ENCODE peak calls at places on chromosome 17, in five cellular contexts. One of them, this sample, is unnamed.

GRCh38 chr17:4540224-4541040 is 14.8 kb downstream of the MYBBP1A start:
- DNase-seq in GM19239: no peak
- DNase-seq in hypothalamus: no peak
- DNase-seq in EL: no peak
- DNase-seq in Caki2: no peak
- DNase-seq in this sample: no peak

GRCh38 chr17:50100480-50100883 is 5.3 kb downstream of the PDK2 start:
- DNase-seq in Caki2: peak
- DNase-seq in GM19239: no peak
- DNase-seq in hypothalamus: no peak
- DNase-seq in EL: no peak
- DNase-seq in this sample: no peak

GRCh38 chr17:16950488-16950887 is 21.4 kb downstream of the TNFRSF13B start:
- DNase-seq in GM19239: no peak
- DNase-seq in EL: no peak
- DNase-seq in Caki2: no peak
- DNase-seq in hypothalamus: no peak
- DNase-seq in this sample: no peak

GRCh38 chr17:63390090-63390489 is 56.0 kb downstream of the CYB561 start:
- DNase-seq in Caki2: no peak
- DNase-seq in hypothalamus: no peak
- DNase-seq in EL: no peak
- DNase-seq in GM19239: no peak
- DNase-seq in this sample: no peak

GRCh38 chr17:82985973-82986372 is 93.4 kb upstream of the METRNL start:
- DNase-seq in hypothalamus: no peak
- DNase-seq in Caki2: no peak
- DNase-seq in GM19239: no peak
- DNase-seq in EL: no peak
- DNase-seq in this sample: peak

GRCh38 chr17:60371818-60372510 is 20.0 kb downstream of the USP32 start:
- DNase-seq in GM19239: no peak
- DNase-seq in hypothalamus: no peak
- DNase-seq in EL: no peak
- DNase-seq in Caki2: no peak
- DNase-seq in this sample: no peak

GRCh38 chr17:36807496-36808180 is 129.6 kb upstream of the LHX1 start:
- DNase-seq in GM19239: no peak
- DNase-seq in Caki2: no peak
- DNase-seq in EL: no peak
- DNase-seq in hypothalamus: no peak
- DNase-seq in this sample: no peak

GRCh38 chr17:33152793-33153192 is 140.3 kb downstream of the ASIC2 start:
- DNase-seq in Caki2: no peak
- DNase-seq in hypothalamus: no peak
- DNase-seq in GM19239: no peak
- DNase-seq in EL: no peak
- DNase-seq in this sample: no peak

GRCh38 chr17:74386397-74386796 is 19.1 kb downstream of the GPR142 start:
- DNase-seq in Caki2: no peak
- DNase-seq in EL: no peak
- DNase-seq in hypothalamus: no peak
- DNase-seq in GM19239: no peak
- DNase-seq in this sample: no peak

GRCh38 chr17:16415031-16415924 is at the start of gene TRPV2:
- DNase-seq in EL: no peak
- DNase-seq in hypothalamus: no peak
- DNase-seq in GM19239: no peak
- DNase-seq in Caki2: no peak
- DNase-seq in this sample: no peak

GRCh38 chr17:29733151-29733550 is 110.4 kb upstream of the CORO6 start:
- DNase-seq in Caki2: no peak
- DNase-seq in EL: peak
- DNase-seq in hypothalamus: no peak
- DNase-seq in GM19239: no peak
- DNase-seq in this sample: peak

GRCh38 chr17:15108992-15109391 is 156.1 kb downstream of the PMP22 start:
- DNase-seq in GM19239: no peak
- DNase-seq in EL: no peak
- DNase-seq in hypothalamus: no peak
- DNase-seq in Caki2: no peak
- DNase-seq in this sample: no peak

GRCh38 chr17:34637548-34638525 is 58.5 kb downstream of the TMEM132E start:
- DNase-seq in hypothalamus: peak
- DNase-seq in Caki2: peak
- DNase-seq in EL: peak
- DNase-seq in GM19239: peak
- DNase-seq in this sample: peak

GRCh38 chr17:10196936-10197335 is 1.5 kb downstream of the GAS7 start:
- DNase-seq in GM19239: no peak
- DNase-seq in Caki2: no peak
- DNase-seq in hypothalamus: no peak
- DNase-seq in EL: no peak
- DNase-seq in this sample: no peak

GRCh38 chr17:40958086-40958953 is 8.4 kb downstream of the KRT39 start:
- DNase-seq in hypothalamus: no peak
- DNase-seq in EL: no peak
- DNase-seq in GM19239: no peak
- DNase-seq in Caki2: no peak
- DNase-seq in this sample: no peak

GRCh38 chr17:81665205-81666091 is 957 bp downstream of the OXLD1 start:
- DNase-seq in GM19239: no peak
- DNase-seq in EL: peak
- DNase-seq in Caki2: peak
- DNase-seq in hypothalamus: no peak
- DNase-seq in this sample: peak

This sample was measured in IMR-90.